ENCODE peak calls at places on chromosomes 3 and 15, in eight cellular contexts. Q is type B pancreatic cell; B is OCI-M1; K is stimulated activated CD8-positive, alpha-beta memory T cell treated with anti-CD3 and anti-CD28 coated beads, Interleukin-4, amount 100 ng/mL, for 4 hours; P is stimulated activated CD4-positive, alpha-beta T cell treated with anti-CD3 and anti-CD28 coated beads, Interleukin-1b, Interleukin-23, amount 100 ng/mL, for 4 hours; C is NCI-H1048; Y is NAMALWA; I is hippocampal formation. M is an unnamed sample.

GRCh38 chr15:71705151-71705550 is 105.2 kb upstream of the NR2E3 start:
- DNase-seq in C (no peak), Y (no peak), P (no peak), I (no peak), K (no peak), Q (no peak), B (no peak), M (no peak)

GRCh38 chr3:55159016-55159415 is 231.2 kb upstream of the LRTM1 start:
- DNase-seq in K (no peak), B (no peak), Y (no peak), P (no peak), C (no peak), Q (no peak), I (no peak), M (no peak)

GRCh38 chr15:68668926-68669600 is 90.3 kb downstream of the CORO2B start:
- DNase-seq in P (no peak), K (no peak), Q (no peak), C (no peak), Y (no peak), I (no peak), B (no peak), M (no peak)

GRCh38 chr3:180680097-180680430 is 775 bp upstream of the CCDC39 start:
- DNase-seq in I (peak; percentile 42), K (no peak), Q (no peak), Y (peak; percentile 28), C (peak; percentile 48), P (peak; percentile 0), B (no peak), M (no peak)

GRCh38 chr3:127525373-127525772 is 65.2 kb downstream of the TPRA1 start:
- DNase-seq in Y (no peak), C (no peak), I (no peak), P (no peak), K (no peak), B (no peak), Q (no peak), M (no peak)

GRCh38 chr15:48358681-48359152 is 27.5 kb downstream of the DUT start:
- DNase-seq in I (no peak), K (no peak), C (no peak), Y (peak; percentile 22), P (no peak), B (peak; percentile 43), Q (no peak), M (no peak)

GRCh38 chr3:77186728-77187127 is 146.8 kb downstream of the ROBO2 start:
- DNase-seq in P (no peak), B (peak; percentile 72), C (no peak), Q (no peak), K (no peak), Y (no peak), I (no peak), M (no peak)

GRCh38 chr15:70435872-70436271 is 327.5 kb downstream of the UACA start:
- DNase-seq in Q (no peak), K (no peak), P (no peak), B (peak; percentile 32), I (no peak), C (no peak), Y (no peak), M (no peak)

GRCh38 chr15:64749999-64750657 is 25.3 kb downstream of the RBPMS2 start:
- DNase-seq in K (no peak), I (no peak), Q (no peak), P (no peak), B (no peak), C (no peak), Y (no peak), M (no peak)

GRCh38 chr3:66885326-66886000 is 112.6 kb upstream of the KBTBD8 start:
- DNase-seq in I (no peak), Q (no peak), C (no peak), Y (no peak), K (no peak), P (no peak), B (peak; percentile 43), M (no peak)

GRCh38 chr3:58074126-58074715 is 66.0 kb downstream of the FLNB start:
- DNase-seq in C (no peak), I (no peak), Q (no peak), P (no peak), B (peak; percentile 87), Y (peak; percentile 39), K (no peak), M (no peak)

GRCh38 chr15:66631616-66632263 is 65.9 kb upstream of the LCTL start:
- DNase-seq in P (no peak), Q (no peak), I (no peak), K (no peak), Y (no peak), B (peak; percentile 68), C (no peak), M (no peak)

M was measured in substantia nigra.